ENCODE peak calls at places on chromosomes 2 and 18, in ten cellular contexts. Q is IMR-90, F is ovary, O is adrenal gland, Z is heart left ventricle, Y is thyroid gland, W is right lobe of liver, P is Peyer's patch, I is transverse colon, C is uterus. U is an unnamed sample.

GRCh38 chr2:197677056-197677455 is 1.7 kb upstream of the RFTN2 start:
- DNase-seq in O (no peak), P (no peak), Y (no peak), F (no peak), I (no peak), Q (no peak), C (no peak), W (no peak), Z (no peak), U (no peak)

GRCh38 chr2:240481720-240482119 is 46.3 kb downstream of the GPC1 start:
- DNase-seq in C (no peak), Y (no peak), O (no peak), W (no peak), Q (no peak), F (no peak), P (no peak), Z (no peak), I (no peak), U (no peak)

GRCh38 chr18:13232060-13232917 is 13.7 kb downstream of the LDLRAD4 start:
- DNase-seq in I (no peak), Y (peak), C (peak), Z (peak), O (no peak), F (no peak), W (no peak), Q (no peak), P (peak), U (peak)

GRCh38 chr2:135647836-135648579 is 93.6 kb upstream of the UBXN4 start:
- DNase-seq in W (no peak), Z (no peak), C (no peak), Q (no peak), P (no peak), Y (no peak), I (no peak), O (no peak), F (no peak), U (no peak)

GRCh38 chr18:9804517-9805104 is 81.2 kb upstream of the TXNDC2 start:
- DNase-seq in C (no peak), O (no peak), P (no peak), Y (no peak), F (no peak), W (no peak), I (no peak), Q (no peak), Z (peak), U (no peak)

GRCh38 chr18:9474103-9474982 is 970 bp upstream of the RALBP1 start:
- DNase-seq in O (no peak), I (peak), Y (peak), C (peak), P (no peak), Z (peak), Q (peak), F (peak), W (peak), U (no peak)

GRCh38 chr2:21008014-21008789 is 35.7 kb downstream of the APOB start:
- DNase-seq in F (no peak), Y (no peak), O (no peak), C (no peak), W (no peak), Z (no peak), Q (no peak), P (no peak), I (no peak), U (no peak)

GRCh38 chr2:203683932-203684556 is 22.4 kb upstream of the CD28 start:
- DNase-seq in I (no peak), C (no peak), W (peak), Z (no peak), F (no peak), P (peak), Q (peak), O (no peak), Y (no peak), U (no peak)

GRCh38 chr2:229955663-229956062 is 33.4 kb downstream of the FBXO36 start:
- DNase-seq in O (no peak), Y (no peak), C (no peak), W (no peak), P (no peak), I (no peak), Q (no peak), F (no peak), Z (no peak), U (no peak)

GRCh38 chr2:160603771-160604510 is 110.3 kb upstream of the RBMS1 start:
- DNase-seq in Q (no peak), Y (no peak), Z (no peak), P (no peak), O (no peak), C (no peak), W (no peak), I (no peak), F (no peak), U (no peak)

GRCh38 chr2:149679286-149679685 is 91.7 kb upstream of the MMADHC start:
- DNase-seq in Z (no peak), I (no peak), O (no peak), F (no peak), C (no peak), P (no peak), W (no peak), Y (no peak), Q (peak), U (no peak)

GRCh38 chr2:109222825-109223471 is 93.9 kb downstream of the SH3RF3 start:
- DNase-seq in O (no peak), P (no peak), I (no peak), C (no peak), Y (no peak), Q (no peak), Z (peak), F (no peak), W (no peak), U (no peak)

GRCh38 chr2:239259173-239259572 is 141.6 kb downstream of the HDAC4 start:
- DNase-seq in W (no peak), F (no peak), Q (no peak), C (no peak), Y (no peak), O (no peak), Z (no peak), P (peak), I (peak), U (peak)

GRCh38 chr18:61833387-61833786 is 59.4 kb downstream of the RNF152 start:
- DNase-seq in P (no peak), W (no peak), Y (no peak), I (no peak), O (no peak), C (no peak), Q (peak), F (no peak), Z (no peak), U (no peak)

DNA sequence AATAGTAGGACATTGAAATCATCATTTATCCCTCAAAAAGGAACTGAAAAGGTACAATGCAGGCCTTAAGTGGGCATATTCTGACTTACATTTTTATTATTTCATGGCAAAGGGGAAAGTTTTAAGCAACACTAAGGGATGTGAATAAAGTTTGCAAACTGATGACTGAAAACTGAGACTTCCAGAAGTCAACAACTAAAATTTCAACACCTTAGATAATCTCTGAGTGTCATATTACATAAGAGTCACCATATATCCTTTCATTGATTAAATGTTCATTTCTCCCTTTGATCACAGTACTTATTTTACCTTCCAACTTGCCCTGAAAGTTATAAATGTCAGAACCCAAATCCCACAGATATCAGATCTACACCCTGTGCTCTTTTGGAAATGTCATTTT is 44.5 kb upstream of the RNU4ATAC start:
- DNase-seq in C (no peak), Z (no peak), Q (no peak), O (no peak), W (no peak), I (no peak), Y (no peak), P (no peak), F (no peak), U (no peak)
- TF ChIP-seq POLR2A in C (no peak), Z (no peak), Q (no peak), O (no peak), W (no peak), I (no peak), Y (no peak), P (no peak), F (no peak), U (no peak)

GRCh38 chr18:50857694-50858093 is 21.2 kb upstream of the ME2 start:
- DNase-seq in F (no peak), Z (no peak), C (no peak), P (no peak), Y (no peak), W (no peak), I (no peak), Q (no peak), O (no peak), U (no peak)
- TF ChIP-seq CTCF in F (no peak), Z (no peak), C (no peak), P (peak), Y (no peak), W (no peak), I (no peak), Q (no peak), O (no peak), U (no peak)

DNA sequence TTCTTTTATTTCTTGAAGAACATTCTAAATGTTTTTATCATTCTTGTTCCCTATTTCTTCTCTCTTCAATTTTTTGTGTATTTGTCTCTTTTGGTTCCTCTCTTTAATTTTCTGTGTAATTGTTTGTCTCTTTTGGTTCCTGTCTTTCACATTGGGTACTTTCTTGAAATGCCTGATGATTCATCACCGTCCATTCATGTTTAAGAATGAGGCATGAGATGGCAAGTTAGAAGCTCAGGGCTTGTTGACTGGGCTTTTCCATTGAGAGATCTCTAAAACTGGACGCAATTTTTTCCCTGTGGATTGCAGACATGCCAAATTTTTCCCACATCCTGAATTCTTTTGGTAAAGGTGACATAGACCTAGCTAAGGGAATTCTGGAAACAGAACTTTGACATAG is 33.7 kb upstream of the IL1R2 start:
- DNase-seq in O (no peak), Y (no peak), P (no peak), C (no peak), Z (no peak), I (no peak), W (no peak), Q (no peak), F (no peak), U (no peak)
- TF ChIP-seq POLR2A in O (no peak), Y (no peak), P (no peak), C (no peak), Z (no peak), I (no peak), W (no peak), Q (no peak), F (no peak), U (no peak)

DNA sequence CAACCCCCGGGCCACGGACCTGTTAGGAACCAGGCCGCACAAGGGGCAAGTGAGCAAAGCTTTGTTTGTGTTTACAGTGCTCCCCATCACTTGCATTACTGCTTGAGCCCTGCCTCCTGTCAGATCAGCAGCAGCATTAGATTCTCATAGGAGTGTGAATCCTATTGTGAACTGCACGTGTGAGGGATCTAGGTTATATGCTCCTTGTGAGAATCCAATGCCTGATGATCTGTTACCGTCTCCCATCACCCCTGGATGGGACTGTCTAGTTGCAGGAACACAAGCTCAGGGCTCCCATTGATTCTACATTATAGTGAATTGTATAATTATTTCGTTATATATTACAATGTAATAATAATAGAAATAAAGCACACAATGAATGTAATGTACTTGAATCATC is 125.6 kb downstream of the FMNL2 start:
- DNase-seq in Y (no peak), W (no peak), Z (no peak), C (no peak), O (no peak), I (no peak), P (no peak), F (no peak), Q (no peak), U (no peak)
- TF ChIP-seq CTCF in Y (no peak), W (no peak), Z (no peak), C (no peak), O (no peak), I (no peak), P (no peak), F (no peak), Q (no peak), U (no peak)

GRCh38 chr2:26503238-26503880 is 25.4 kb upstream of the OTOF start:
- DNase-seq in W (peak), I (peak), F (peak), P (peak), Z (peak), O (peak), Y (peak), Q (peak), C (peak), U (peak)
- TF ChIP-seq POLR2A in W (no peak), I (no peak), F (no peak), P (no peak), Z (no peak), O (no peak), Y (no peak), Q (no peak), C (no peak), U (no peak)

GRCh38 chr18:60411715-60412114 is 39.1 kb upstream of the MC4R start:
- DNase-seq in Z (no peak), F (no peak), Y (no peak), Q (no peak), C (no peak), P (no peak), O (no peak), I (no peak), W (no peak), U (no peak)
- TF ChIP-seq CTCF in Z (no peak), F (no peak), Y (no peak), Q (no peak), C (no peak), P (no peak), O (no peak), I (no peak), W (peak), U (no peak)

GRCh38 chr2:42569883-42570282 is 1.5 kb downstream of the MTA3 start:
- DNase-seq in Z (no peak), C (no peak), Q (no peak), O (no peak), W (no peak), F (no peak), Y (no peak), I (no peak), P (no peak), U (no peak)

GRCh38 chr2:42569116-42569711 is 782 bp downstream of the MTA3 start:
- DNase-seq in I (peak), O (peak), C (peak), Q (peak), Z (peak), Y (peak), P (peak), F (peak), W (no peak), U (no peak)

GRCh38 chr2:42567389-42567788 is 1.0 kb upstream of the MTA3 start:
- DNase-seq in P (no peak), O (no peak), Y (no peak), Z (no peak), C (no peak), F (no peak), I (no peak), W (no peak), Q (peak), U (peak)

GRCh38 chr2:42567806-42568429 is 514 bp upstream of the MTA3 start:
- DNase-seq in I (peak), F (peak), W (peak), Q (no peak), C (peak), P (peak), Y (peak), O (peak), Z (peak), U (peak)

GRCh38 chr2:42568431-42569115 is at the start of gene MTA3:
- DNase-seq in O (peak), W (peak), Q (no peak), F (peak), Y (peak), P (peak), I (peak), C (peak), Z (peak), U (peak)
- TF ChIP-seq POLR2A in O (no peak), W (no peak), Q (no peak), F (no peak), Y (no peak), P (no peak), I (no peak), C (no peak), Z (no peak), U (no peak)

DNA sequence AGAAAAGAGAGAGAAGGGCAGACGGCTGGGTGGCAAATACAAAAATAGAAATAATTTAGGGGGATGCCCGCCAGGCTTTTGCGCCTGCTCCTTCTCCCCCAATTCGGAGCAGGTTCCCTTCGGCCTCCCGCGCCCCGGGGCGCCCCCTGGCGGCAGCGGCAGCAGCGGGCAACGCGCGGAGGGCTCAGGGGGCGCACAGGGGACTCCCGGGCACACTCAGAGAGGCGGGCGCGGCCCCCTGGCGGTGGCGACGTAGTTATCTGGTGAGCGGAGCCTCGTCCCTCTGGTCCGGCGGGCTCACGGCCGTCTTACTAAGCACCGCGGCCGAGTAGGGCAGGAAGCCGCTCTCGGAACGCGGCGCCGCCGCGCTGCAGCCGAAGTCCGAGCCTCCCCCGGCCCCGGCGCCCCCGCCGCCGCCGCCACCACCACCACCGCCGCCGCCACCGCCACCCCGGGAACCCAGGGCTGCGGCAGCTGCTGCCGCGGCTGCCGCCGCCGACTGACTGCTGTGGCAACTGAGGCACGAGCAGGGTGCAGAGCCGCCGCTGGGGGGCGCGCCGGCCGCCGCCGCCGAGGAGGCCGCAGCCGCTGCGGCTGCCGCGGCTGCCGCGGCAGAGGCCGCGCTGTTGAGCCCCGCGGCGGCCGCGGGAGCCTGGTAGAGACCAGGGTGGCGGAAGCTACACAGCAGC is 3.8 kb downstream of the EVX2 start:
- DNase-seq in Y (no peak), W (peak), C (no peak), F (no peak), P (no peak), Z (no peak), Q (peak), I (no peak), O (no peak), U (no peak)
- TF ChIP-seq CTCF in Y (no peak), W (peak), C (peak), F (no peak), P (peak), Z (peak), Q (peak), I (peak), O (peak), U (no peak)

GRCh38 chr2:96336104-96336775 is 674 bp downstream of the NCAPH start:
- DNase-seq in Z (no peak), Y (no peak), F (no peak), W (no peak), Q (no peak), O (no peak), I (no peak), P (peak), C (no peak), U (no peak)
- TF ChIP-seq POLR2A in Z (no peak), Y (no peak), F (no peak), W (no peak), Q (peak), O (no peak), I (no peak), P (no peak), C (no peak), U (no peak)

DNA sequence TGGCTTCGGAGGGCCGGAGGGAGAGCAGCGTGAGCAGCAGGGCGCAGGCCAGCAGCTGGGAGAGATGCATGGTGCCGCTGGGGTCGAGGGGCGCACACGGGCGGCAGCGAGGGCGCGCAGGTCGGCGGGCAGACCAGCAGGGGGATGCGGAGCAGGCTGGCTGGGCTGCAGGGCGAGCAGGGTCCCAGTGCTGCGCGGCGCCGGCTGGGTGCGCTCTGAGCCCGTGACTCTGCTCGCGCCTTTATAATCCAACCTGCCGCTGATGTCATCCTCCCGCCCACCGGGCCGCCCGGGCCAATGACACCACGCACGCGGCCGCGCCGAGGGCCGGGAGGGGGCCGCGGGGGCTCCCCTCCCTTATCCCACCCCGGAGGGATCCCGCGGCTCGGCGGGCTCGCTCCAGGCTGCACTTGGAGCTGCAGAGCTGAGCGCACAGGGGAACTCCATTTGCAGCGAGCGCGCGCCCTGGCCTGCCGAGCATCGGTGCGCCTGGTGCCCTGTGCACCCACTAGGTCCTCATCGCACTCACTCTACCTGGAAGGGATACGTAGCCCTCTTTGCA is at the start of gene NPPC:
- DNase-seq in P (peak), Y (peak), Q (peak), F (peak), W (peak), I (no peak), C (peak), Z (peak), O (peak), U (peak)
- TF ChIP-seq CTCF in P (no peak), Y (no peak), Q (peak), F (no peak), W (peak), I (no peak), C (peak), Z (peak), O (no peak), U (no peak)

U was measured in lower leg skin.